ENCODE peak calls at places on chromosomes 7 and 10, in nine cellular contexts. T, L, Y, X, O, Z, H, G and I are unnamed samples.

GRCh38 chr10:131858583-131859340 is 42.0 kb upstream of the PPP2R2D start:
- DNase-seq in T (no peak), L (no peak), Y (no peak), X (no peak), O (no peak), Z (no peak), H (no peak), G (no peak), I (no peak)

GRCh38 chr10:95266674-95267095 is 24.1 kb downstream of the PDLIM1 start:
- DNase-seq in T (peak), L (peak), Y (no peak), X (peak), O (peak), Z (peak), H (no peak), G (peak), I (peak)

GRCh38 chr10:100696477-100696901 is 48.9 kb upstream of the PAX2 start:
- DNase-seq in T (peak), L (no peak), Y (no peak), X (no peak), O (no peak), Z (no peak), H (no peak), G (no peak), I (no peak)

GRCh38 chr10:75043256-75044121 is 68.0 kb upstream of the SAMD8 start:
- DNase-seq in T (no peak), L (no peak), Y (no peak), X (no peak), O (no peak), Z (no peak), H (no peak), G (no peak), I (no peak)

GRCh38 chr10:82492647-82493046 is 617.7 kb downstream of the NRG3 start:
- DNase-seq in T (no peak), L (no peak), Y (no peak), X (no peak), O (no peak), Z (no peak), H (no peak), G (no peak), I (no peak)

GRCh38 chr7:132738254-132738653 is 162.0 kb upstream of the PLXNA4 start:
- DNase-seq in T (peak), L (no peak), Y (no peak), X (peak), O (peak), Z (no peak), H (no peak), G (no peak), I (no peak)

GRCh38 chr10:12191715-12192114 is 4.0 kb downstream of the NUDT5 start:
- DNase-seq in T (no peak), L (no peak), Y (no peak), X (no peak), O (no peak), Z (no peak), H (no peak), G (no peak), I (no peak)

GRCh38 chr10:7529638-7530037 is 118.8 kb upstream of the SFMBT2 start:
- DNase-seq in T (peak), L (no peak), Y (peak), X (no peak), O (peak), Z (no peak), H (no peak), G (peak), I (no peak)

DNA sequence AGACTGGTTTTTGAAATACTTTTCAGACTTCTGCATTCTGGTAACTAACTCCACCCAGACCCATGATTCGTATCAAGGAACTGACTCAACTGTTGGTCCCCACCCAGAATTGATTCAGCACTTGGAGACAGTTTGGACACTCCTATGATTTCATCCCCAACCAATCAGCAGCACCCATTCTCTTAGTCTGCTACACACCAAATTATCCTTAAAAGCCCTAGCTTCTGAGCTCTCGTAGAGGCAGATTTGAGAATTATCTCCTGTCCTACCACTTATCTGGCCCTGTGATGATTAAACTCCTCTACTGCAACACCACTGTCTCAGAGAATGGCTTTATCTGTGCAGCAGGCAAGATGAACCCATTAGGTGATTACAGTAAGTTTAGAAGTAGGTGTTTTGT is 7.7 kb upstream of the GSTO1 start:
- DNase-seq in T (no peak), L (no peak), Y (no peak), X (no peak), O (no peak), Z (no peak), H (no peak), G (peak), I (no peak)
- TF ChIP-seq POLR2A in T (no peak), L (no peak), Y (no peak), X (no peak), O (no peak), Z (no peak), H (no peak), G (no peak), I (no peak)

GRCh38 chr10:103661951-103662405 is 168.5 kb downstream of the NEURL1 start:
- DNase-seq in T (no peak), L (no peak), Y (no peak), X (no peak), O (no peak), Z (no peak), H (no peak), G (no peak), I (no peak)

GRCh38 chr10:103659674-103660363 is 166.3 kb downstream of the NEURL1 start:
- DNase-seq in T (no peak), L (peak), Y (peak), X (peak), O (no peak), Z (peak), H (peak), G (no peak), I (no peak)

GRCh38 chr10:103660364-103661197 is 167.1 kb downstream of the NEURL1 start:
- DNase-seq in T (no peak), L (no peak), Y (no peak), X (no peak), O (no peak), Z (peak), H (no peak), G (no peak), I (no peak)

GRCh38 chr10:103663802-103664201 is 170.3 kb downstream of the NEURL1 start:
- DNase-seq in T (no peak), L (no peak), Y (no peak), X (no peak), O (no peak), Z (peak), H (no peak), G (no peak), I (no peak)

GRCh38 chr10:103661198-103661950 is 167.9 kb downstream of the NEURL1 start:
- DNase-seq in T (no peak), L (no peak), Y (peak), X (no peak), O (no peak), Z (peak), H (peak), G (peak), I (peak)
- TF ChIP-seq POLR2A in T (no peak), L (no peak), Y (peak), X (no peak), O (no peak), Z (no peak), H (peak), G (no peak), I (no peak)

GRCh38 chr10:79038841-79039201 is 29.9 kb upstream of the ZMIZ1 start:
- DNase-seq in T (no peak), L (no peak), Y (peak), X (no peak), O (no peak), Z (no peak), H (no peak), G (no peak), I (no peak)
- TF ChIP-seq POLR2A in T (no peak), L (no peak), Y (no peak), X (no peak), O (no peak), Z (no peak), H (no peak), G (no peak), I (no peak)

GRCh38 chr10:72354356-72355213 is at the start of gene DNAJB12:
- DNase-seq in T (peak), L (peak), Y (peak), X (peak), O (peak), Z (peak), H (peak), G (peak), I (peak)
- TF ChIP-seq POLR2A in T (peak), L (peak), Y (peak), X (peak), O (peak), Z (peak), H (peak), G (peak), I (peak)